ENCODE peak calls at places on chromosomes 4 and X, in ten cellular contexts. O is anterior cingulate cortex, W is left colon, X is GM04504, Y is A172, H is WERI-Rb-1, B is neural crest cell, P is epithelial cell of proximal tubule, G is MM.1S, L is endodermal cell. R is an unnamed sample.
A peak's percentile ranks its signal among the peaks of the same experiment; 100 is the strongest.

GRCh38 chrX:70049406-70049805 is 332 bp downstream of the AWAT2 start:
- DNase-seq in O (no peak), W (no peak), X (no peak), Y (no peak), H (no peak), B (no peak), P (no peak), G (no peak), L (no peak), R (no peak)

GRCh38 chr4:85946821-85947220 is 413.0 kb downstream of the MAPK10 start:
- DNase-seq in O (no peak), W (no peak), X (no peak), Y (no peak), H (no peak), B (no peak), P (no peak), G (no peak), L (no peak), R (no peak)

GRCh38 chr4:157898836-157899605 is 273.8 kb downstream of the GASK1B start:
- DNase-seq in O (no peak), W (no peak), X (no peak), Y (peak; percentile 11), H (no peak), B (no peak), P (no peak), G (no peak), L (no peak), R (no peak)

GRCh38 chrX:53605004-53605403 is 81.5 kb downstream of the HUWE1 start:
- DNase-seq in O (no peak), W (no peak), X (no peak), Y (peak; percentile 6), H (no peak), B (no peak), P (no peak), G (no peak), L (no peak), R (no peak)

GRCh38 chr4:104860227-104861123 is 286.2 kb upstream of the TET2 start:
- DNase-seq in O (peak; percentile 39), W (peak; percentile 32), X (peak; percentile 18), Y (peak; percentile 66), H (peak; percentile 83), B (peak; percentile 60), P (peak; percentile 52), G (peak; percentile 82), L (peak; percentile 87), R (peak; percentile 26)

GRCh38 chr4:53651142-53651720 is 59.9 kb upstream of the LNX1 start:
- DNase-seq in O (no peak), W (peak; percentile 86), X (no peak), Y (peak; percentile 2), H (no peak), B (no peak), P (no peak), G (no peak), L (no peak), R (no peak)

GRCh38 chrX:27987862-27988646 is 6.8 kb upstream of the DCAF8L1 start:
- DNase-seq in O (no peak), W (peak; percentile 82), X (no peak), Y (no peak), H (no peak), B (no peak), P (no peak), G (no peak), L (no peak), R (no peak)

GRCh38 chrX:10189317-10190268 is 32.8 kb downstream of the CLCN4 start:
- DNase-seq in O (peak; percentile 75), W (peak; percentile 48), X (no peak), Y (peak; percentile 61), H (peak; percentile 74), B (peak; percentile 82), P (no peak), G (peak; percentile 55), L (peak; percentile 93), R (no peak)

GRCh38 chr4:96598465-96598864 is 758.6 kb downstream of the PDHA2 start:
- DNase-seq in O (no peak), W (no peak), X (no peak), Y (no peak), H (no peak), B (no peak), P (no peak), G (no peak), L (peak; percentile 52), R (no peak)

GRCh38 chrX:23864719-23865349 is 42.9 kb downstream of the APOO start:
- DNase-seq in O (no peak), W (no peak), X (no peak), Y (no peak), H (peak; percentile 22), B (no peak), P (no peak), G (no peak), L (peak; percentile 60), R (no peak)

GRCh38 chr4:53818112-53818511 is 226.8 kb upstream of the LNX1 start:
- DNase-seq in O (no peak), W (no peak), X (no peak), Y (no peak), H (no peak), B (no peak), P (no peak), G (no peak), L (no peak), R (no peak)

GRCh38 chrX:46165411-46165810 is 379.8 kb downstream of the ZNF674 start:
- DNase-seq in O (no peak), W (no peak), X (peak; percentile 12), Y (peak; percentile 48), H (no peak), B (no peak), P (peak; percentile 68), G (no peak), L (no peak), R (no peak)

GRCh38 chrX:83509246-83509801 is 1.2 kb downstream of the POU3F4 start:
- DNase-seq in O (no peak), W (no peak), X (no peak), Y (no peak), H (no peak), B (no peak), P (no peak), G (no peak), L (peak; percentile 51), R (no peak)

GRCh38 chr4:152138451-152138850 is 377.6 kb upstream of the GATB start:
- DNase-seq in O (no peak), W (no peak), X (no peak), Y (no peak), H (peak; percentile 26), B (no peak), P (no peak), G (no peak), L (no peak), R (no peak)

GRCh38 chrX:12052109-12052508 is 86.2 kb upstream of the FRMPD4 start:
- DNase-seq in O (no peak), W (no peak), X (no peak), Y (peak; percentile 61), H (no peak), B (no peak), P (no peak), G (no peak), L (no peak), R (no peak)

GRCh38 chrX:20361890-20362262 is 95.2 kb upstream of the RPS6KA3 start:
- DNase-seq in O (no peak), W (no peak), X (peak; percentile 49), Y (no peak), H (no peak), B (no peak), P (no peak), G (no peak), L (peak; percentile 52), R (no peak)

GRCh38 chr4:100009490-100009889 is 59.4 kb upstream of the H2AZ1 start:
- DNase-seq in O (no peak), W (no peak), X (no peak), Y (no peak), H (no peak), B (no peak), P (no peak), G (no peak), L (no peak), R (no peak)

GRCh38 chr4:3268395-3269104 is 19.6 kb downstream of the MSANTD1 start:
- DNase-seq in O (no peak), W (no peak), X (no peak), Y (no peak), H (no peak), B (no peak), P (no peak), G (no peak), L (no peak), R (no peak)

GRCh38 chr4:177220376-177220775 is 89.3 kb upstream of the NEIL3 start:
- DNase-seq in O (no peak), W (no peak), X (no peak), Y (peak; percentile 29), H (no peak), B (no peak), P (no peak), G (no peak), L (no peak), R (no peak)

GRCh38 chr4:155543126-155543765 is 123.4 kb upstream of the GUCY1A1 start:
- DNase-seq in O (no peak), W (no peak), X (peak; percentile 52), Y (peak; percentile 91), H (no peak), B (no peak), P (no peak), G (no peak), L (no peak), R (no peak)

GRCh38 chr4:26726655-26727387 is 133.8 kb upstream of the STIM2 start:
- DNase-seq in O (no peak), W (no peak), X (no peak), Y (no peak), H (no peak), B (no peak), P (no peak), G (no peak), L (no peak), R (no peak)

GRCh38 chr4:173448103-173448502 is 49.2 kb upstream of the SCRG1 start:
- DNase-seq in O (peak; percentile 81), W (peak; percentile 33), X (peak; percentile 75), Y (peak; percentile 18), H (peak; percentile 90), B (no peak), P (no peak), G (no peak), L (no peak), R (no peak)

GRCh38 chr4:54063224-54063623 is 1.2 kb downstream of the CHIC2 start:
- DNase-seq in O (no peak), W (no peak), X (no peak), Y (no peak), H (no peak), B (no peak), P (no peak), G (no peak), L (no peak), R (no peak)

GRCh38 chr4:98573791-98574190 is 84.6 kb downstream of the TSPAN5 start:
- DNase-seq in O (no peak), W (no peak), X (no peak), Y (no peak), H (no peak), B (no peak), P (peak; percentile 40), G (no peak), L (no peak), R (no peak)

GRCh38 chr4:16114546-16114945 is 30.7 kb upstream of the PROM1 start:
- DNase-seq in O (no peak), W (no peak), X (no peak), Y (no peak), H (no peak), B (no peak), P (no peak), G (no peak), L (peak; percentile 12), R (no peak)

GRCh38 chrX:151703487-151703886 is 8.2 kb downstream of the PRRG3 start:
- DNase-seq in O (peak; percentile 6), W (no peak), X (no peak), Y (no peak), H (no peak), B (no peak), P (no peak), G (no peak), L (no peak), R (no peak)

R was measured in GM18507.